ENCODE peak calls at places on chromosome 4, in six cellular contexts. One of them, this sample, is unnamed.

GRCh38 chr4:155629183-155629825 is 37.3 kb upstream of the GUCY1A1 start:
- DNase-seq in GM23338: no peak
- DNase-seq in A549: no peak
- DNase-seq in osteoblast: peak; percentile 67
- DNase-seq in IMR-90: peak; percentile 59
- DNase-seq in neuronal stem cell: no peak
- DNase-seq in this sample: no peak

GRCh38 chr4:8508266-8508665 is 67.7 kb downstream of the TRMT44 start:
- DNase-seq in neuronal stem cell: no peak
- DNase-seq in GM23338: no peak
- DNase-seq in IMR-90: no peak
- DNase-seq in osteoblast: no peak
- DNase-seq in A549: no peak
- DNase-seq in this sample: no peak

GRCh38 chr4:81472249-81473085 is 760 bp upstream of the RASGEF1B start:
- DNase-seq in osteoblast: peak; percentile 66
- DNase-seq in GM23338: peak; percentile 60
- DNase-seq in neuronal stem cell: peak; percentile 35
- DNase-seq in IMR-90: no peak
- DNase-seq in A549: peak; percentile 28
- DNase-seq in this sample: peak; percentile 60

GRCh38 chr4:61200195-61200990 is at the start of gene ADGRL3:
- DNase-seq in GM23338: peak; percentile 93
- DNase-seq in osteoblast: peak; percentile 64
- DNase-seq in neuronal stem cell: peak; percentile 83
- DNase-seq in IMR-90: peak; percentile 6
- DNase-seq in A549: no peak
- DNase-seq in this sample: peak; percentile 95

GRCh38 chr4:71389149-71389840 is 50.5 kb downstream of the SLC4A4 start:
- DNase-seq in osteoblast: no peak
- DNase-seq in A549: peak; percentile 40
- DNase-seq in IMR-90: peak; percentile 81
- DNase-seq in neuronal stem cell: no peak
- DNase-seq in GM23338: no peak
- DNase-seq in this sample: no peak

GRCh38 chr4:76518241-76518640 is 83.2 kb downstream of the SHROOM3 start:
- DNase-seq in IMR-90: no peak
- DNase-seq in neuronal stem cell: no peak
- DNase-seq in A549: no peak
- DNase-seq in GM23338: no peak
- DNase-seq in osteoblast: no peak
- DNase-seq in this sample: no peak

GRCh38 chr4:142583708-142584107 is 262.4 kb downstream of the INPP4B start:
- DNase-seq in A549: no peak
- DNase-seq in neuronal stem cell: no peak
- DNase-seq in IMR-90: no peak
- DNase-seq in GM23338: no peak
- DNase-seq in osteoblast: no peak
- DNase-seq in this sample: no peak

GRCh38 chr4:56375458-56375857 is 11.8 kb downstream of the AASDH start:
- DNase-seq in osteoblast: no peak
- DNase-seq in GM23338: no peak
- DNase-seq in IMR-90: no peak
- DNase-seq in A549: no peak
- DNase-seq in neuronal stem cell: no peak
- DNase-seq in this sample: no peak

GRCh38 chr4:56681158-56681848 is at the start of gene HOPX:
- DNase-seq in GM23338: no peak
- DNase-seq in IMR-90: no peak
- DNase-seq in neuronal stem cell: no peak
- DNase-seq in A549: no peak
- DNase-seq in osteoblast: no peak
- DNase-seq in this sample: no peak

GRCh38 chr4:117135634-117136354 is 50.4 kb upstream of the TRAM1L1 start:
- DNase-seq in osteoblast: no peak
- DNase-seq in neuronal stem cell: no peak
- DNase-seq in GM23338: peak; percentile 1
- DNase-seq in A549: no peak
- DNase-seq in IMR-90: no peak
- DNase-seq in this sample: no peak

GRCh38 chr4:5478116-5478515 is 230.2 kb downstream of the EVC2 start:
- DNase-seq in GM23338: peak; percentile 25
- DNase-seq in A549: no peak
- DNase-seq in neuronal stem cell: no peak
- DNase-seq in osteoblast: no peak
- DNase-seq in IMR-90: no peak
- DNase-seq in this sample: no peak

GRCh38 chr4:153467154-153467896 is 1.2 kb downstream of the TMEM131L start:
- DNase-seq in GM23338: peak; percentile 83
- DNase-seq in IMR-90: no peak
- DNase-seq in osteoblast: peak; percentile 83
- DNase-seq in neuronal stem cell: no peak
- DNase-seq in A549: no peak
- DNase-seq in this sample: peak; percentile 44

GRCh38 chr4:60042941-60043340 is 1157.2 kb upstream of the ADGRL3 start:
- DNase-seq in A549: no peak
- DNase-seq in GM23338: no peak
- DNase-seq in neuronal stem cell: no peak
- DNase-seq in osteoblast: no peak
- DNase-seq in IMR-90: no peak
- DNase-seq in this sample: no peak

GRCh38 chr4:52799813-52800212 is 48.6 kb upstream of the ERVMER34-1 start:
- DNase-seq in A549: peak; percentile 2
- DNase-seq in osteoblast: no peak
- DNase-seq in IMR-90: no peak
- DNase-seq in neuronal stem cell: no peak
- DNase-seq in GM23338: peak; percentile 13
- DNase-seq in this sample: no peak

GRCh38 chr4:142181021-142181420 is 544.6 kb downstream of the IL15 start:
- DNase-seq in neuronal stem cell: no peak
- DNase-seq in A549: no peak
- DNase-seq in IMR-90: no peak
- DNase-seq in osteoblast: no peak
- DNase-seq in GM23338: no peak
- DNase-seq in this sample: no peak

GRCh38 chr4:142925161-142925560 is 79.1 kb upstream of the INPP4B start:
- DNase-seq in IMR-90: no peak
- DNase-seq in neuronal stem cell: no peak
- DNase-seq in osteoblast: no peak
- DNase-seq in A549: no peak
- DNase-seq in GM23338: no peak
- DNase-seq in this sample: no peak

GRCh38 chr4:97238956-97239698 is 904.1 kb downstream of the STPG2 start:
- DNase-seq in A549: no peak
- DNase-seq in IMR-90: no peak
- DNase-seq in GM23338: no peak
- DNase-seq in neuronal stem cell: peak; percentile 20
- DNase-seq in osteoblast: no peak
- DNase-seq in this sample: peak; percentile 36
- H3K4me2 ChIP-seq in A549: no peak overlapping the region
- H3K4me2 ChIP-seq in IMR-90: no peak overlapping the region
- H3K4me2 ChIP-seq in GM23338: no peak overlapping the region
- H3K4me2 ChIP-seq in neuronal stem cell: no peak overlapping the region
- H3K4me2 ChIP-seq in osteoblast: no peak overlapping the region
- H3K4me2 ChIP-seq in this sample: peak overlapping the region; percentile 63

DNA sequence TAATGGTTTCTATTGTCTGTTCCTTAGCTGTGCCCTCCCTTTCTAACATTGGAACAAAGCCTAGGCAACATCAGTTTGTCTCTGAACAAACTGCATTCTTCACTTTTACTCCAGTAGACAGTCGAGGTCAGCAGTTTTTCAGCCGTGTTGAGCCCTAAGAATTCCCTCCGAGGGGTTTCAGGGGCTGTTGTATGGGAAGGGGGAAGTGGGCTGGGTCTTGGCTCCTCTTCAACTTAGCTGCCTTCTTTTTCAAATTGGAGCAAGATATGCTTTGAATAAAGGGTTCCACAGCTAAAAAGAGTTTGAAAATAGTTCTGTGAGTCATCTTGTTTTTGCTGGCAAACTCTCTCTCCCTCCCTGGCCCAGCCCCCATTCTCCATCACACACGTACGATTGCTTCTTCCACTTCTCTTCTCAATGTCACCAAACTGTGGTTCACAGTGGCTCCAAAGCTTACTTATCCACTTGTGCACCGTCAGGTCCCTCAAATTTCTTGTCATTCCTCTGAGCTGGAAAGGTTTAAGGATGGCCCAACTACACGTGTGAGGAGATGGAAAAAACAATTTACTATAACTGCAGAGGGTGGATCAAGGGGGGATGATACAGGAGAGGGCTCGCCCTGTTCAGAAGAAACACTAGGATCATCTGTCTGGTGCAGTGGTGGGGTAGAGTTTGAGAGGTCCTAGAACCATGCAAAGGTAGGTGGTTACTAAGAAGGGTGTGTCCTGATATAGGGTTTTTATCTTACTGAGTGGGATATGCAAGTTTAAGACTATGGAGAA is 9.2 kb upstream of the MAML3 start:
- DNase-seq in GM23338: no peak
- DNase-seq in neuronal stem cell: no peak
- DNase-seq in osteoblast: peak; percentile 78
- DNase-seq in A549: no peak
- DNase-seq in IMR-90: peak; percentile 69
- DNase-seq in this sample: peak; percentile 43
- H3K4me2 ChIP-seq in GM23338: no peak overlapping the region
- H3K4me2 ChIP-seq in neuronal stem cell: no peak overlapping the region
- H3K4me2 ChIP-seq in osteoblast: peak overlapping the region; percentile 79
- H3K4me2 ChIP-seq in A549: no peak overlapping the region
- H3K4me2 ChIP-seq in IMR-90: peak overlapping the region; percentile 86
- H3K4me2 ChIP-seq in this sample: no peak overlapping the region

GRCh38 chr4:17619416-17620105 is 5.1 kb downstream of the MED28 start:
- DNase-seq in IMR-90: peak; percentile 87
- DNase-seq in neuronal stem cell: no peak
- DNase-seq in GM23338: no peak
- DNase-seq in A549: no peak
- DNase-seq in osteoblast: peak; percentile 60
- DNase-seq in this sample: no peak
- H3K4me2 ChIP-seq in IMR-90: peak overlapping the region; percentile 55
- H3K4me2 ChIP-seq in neuronal stem cell: no peak overlapping the region
- H3K4me2 ChIP-seq in GM23338: no peak overlapping the region
- H3K4me2 ChIP-seq in A549: no peak overlapping the region
- H3K4me2 ChIP-seq in osteoblast: peak overlapping the region; percentile 30
- H3K4me2 ChIP-seq in this sample: no peak overlapping the region

GRCh38 chr4:86508436-86508835 is 85.7 kb upstream of the PTPN13 start:
- DNase-seq in osteoblast: no peak
- DNase-seq in IMR-90: peak; percentile 62
- DNase-seq in GM23338: no peak
- DNase-seq in neuronal stem cell: no peak
- DNase-seq in A549: no peak
- DNase-seq in this sample: no peak
- H3K4me2 ChIP-seq in osteoblast: peak overlapping the region; percentile 86
- H3K4me2 ChIP-seq in IMR-90: peak overlapping the region; percentile 81
- H3K4me2 ChIP-seq in GM23338: no peak overlapping the region
- H3K4me2 ChIP-seq in neuronal stem cell: no peak overlapping the region
- H3K4me2 ChIP-seq in A549: peak overlapping the region; percentile 78
- H3K4me2 ChIP-seq in this sample: no peak overlapping the region

GRCh38 chr4:15673337-15673736 is 8.3 kb upstream of the FAM200B start:
- DNase-seq in GM23338: no peak
- DNase-seq in IMR-90: no peak
- DNase-seq in neuronal stem cell: no peak
- DNase-seq in A549: no peak
- DNase-seq in osteoblast: no peak
- DNase-seq in this sample: no peak

GRCh38 chr4:15672096-15672495 is 9.5 kb upstream of the FAM200B start:
- DNase-seq in neuronal stem cell: no peak
- DNase-seq in GM23338: no peak
- DNase-seq in A549: no peak
- DNase-seq in osteoblast: no peak
- DNase-seq in IMR-90: no peak
- DNase-seq in this sample: no peak

GRCh38 chr4:15668566-15669435 is 12.8 kb upstream of the FAM200B start:
- DNase-seq in IMR-90: no peak
- DNase-seq in osteoblast: no peak
- DNase-seq in neuronal stem cell: no peak
- DNase-seq in GM23338: no peak
- DNase-seq in A549: no peak
- DNase-seq in this sample: no peak

GRCh38 chr4:15667006-15667405 is 11.8 kb upstream of the FBXL5 start:
- DNase-seq in osteoblast: no peak
- DNase-seq in A549: no peak
- DNase-seq in neuronal stem cell: no peak
- DNase-seq in GM23338: no peak
- DNase-seq in IMR-90: no peak
- DNase-seq in this sample: no peak

DNA sequence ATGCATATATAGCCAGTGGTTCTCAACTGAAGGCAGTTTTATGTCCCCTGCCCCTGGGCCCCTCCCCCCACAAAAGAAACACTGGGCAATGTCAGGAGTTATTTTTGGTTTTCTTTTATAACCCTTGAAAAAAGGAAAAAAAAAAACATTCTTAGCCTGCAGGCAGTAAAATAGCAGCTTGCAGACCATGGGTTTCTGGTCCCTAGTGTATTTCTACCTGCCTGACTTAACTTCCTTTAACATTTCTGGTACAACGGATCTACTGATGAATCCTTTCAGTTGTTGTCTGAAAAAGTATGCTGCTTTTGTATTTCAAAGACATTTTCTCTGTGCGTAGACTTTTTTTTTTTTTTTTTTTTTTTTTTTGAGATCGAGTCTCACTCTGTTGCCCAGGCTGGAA is 11.1 kb upstream of the FAM200B start:
- DNase-seq in osteoblast: no peak
- DNase-seq in A549: no peak
- DNase-seq in IMR-90: no peak
- DNase-seq in neuronal stem cell: no peak
- DNase-seq in GM23338: no peak
- DNase-seq in this sample: no peak
- H3K4me2 ChIP-seq in osteoblast: no peak overlapping the region
- H3K4me2 ChIP-seq in A549: no peak overlapping the region
- H3K4me2 ChIP-seq in IMR-90: no peak overlapping the region
- H3K4me2 ChIP-seq in neuronal stem cell: no peak overlapping the region
- H3K4me2 ChIP-seq in GM23338: no peak overlapping the region
- H3K4me2 ChIP-seq in this sample: no peak overlapping the region

This sample was measured in neural progenitor cell.